ENCODE peak calls at places on chromosomes 2 and 18, in four cellular contexts. R is cardiac fibroblast, D is tibial nerve, P is MV-4-11. A is an unnamed sample.

GRCh38 chr18:63454497-63454896 is 22.3 kb upstream of the SERPINB5 start:
- DNase-seq in D (no peak), R (no peak), P (no peak), A (no peak)

GRCh38 chr2:8796878-8797550 is 40.4 kb downstream of the KIDINS220 start:
- DNase-seq in P (no peak), R (no peak), D (no peak), A (no peak)

GRCh38 chr2:38261569-38262513 is 115.2 kb downstream of the ATL2 start:
- DNase-seq in P (no peak), R (no peak), D (no peak), A (no peak)

GRCh38 chr2:43059183-43059897 is 167.1 kb downstream of the ZFP36L2 start:
- DNase-seq in R (peak; percentile 97), D (no peak), P (peak; percentile 91), A (peak; percentile 75)

GRCh38 chr2:98468621-98469236 is 24.1 kb downstream of the INPP4A start:
- DNase-seq in D (no peak), P (peak; percentile 58), R (no peak), A (no peak)

GRCh38 chr18:475202-475624 is 25.3 kb downstream of the COLEC12 start:
- DNase-seq in R (peak; percentile 93), D (no peak), P (no peak), A (no peak)

GRCh38 chr2:199309411-199309810 is 148.3 kb downstream of the SATB2 start:
- DNase-seq in R (no peak), D (no peak), P (no peak), A (no peak)

GRCh38 chr18:2082676-2083075 is 488.6 kb downstream of the METTL4 start:
- DNase-seq in D (no peak), R (no peak), P (no peak), A (no peak)

GRCh38 chr2:198053776-198054175 is 249.4 kb downstream of the PLCL1 start:
- DNase-seq in R (no peak), P (no peak), D (no peak), A (no peak)

GRCh38 chr18:28176933-28177827 is at the start of gene CDH2:
- DNase-seq in R (peak; percentile 92), P (no peak), D (no peak), A (peak; percentile 20)

GRCh38 chr2:9819551-9819950 is 23.7 kb upstream of the TAF1B start:
- DNase-seq in D (no peak), P (no peak), R (no peak), A (no peak)

GRCh38 chr2:97355176-97355575 is 234.5 kb downstream of the ANKRD36B start:
- DNase-seq in D (no peak), R (no peak), P (no peak), A (no peak)

GRCh38 chr2:205237524-205237923 is 444.8 kb upstream of the NRP2 start:
- DNase-seq in D (no peak), P (no peak), R (no peak), A (no peak)

GRCh38 chr2:182729710-182730339 is 13.8 kb downstream of the DNAJC10 start:
- DNase-seq in R (no peak), P (no peak), D (no peak), A (no peak)

GRCh38 chr2:217947341-217948316 is 55.2 kb downstream of the TNS1 start:
- DNase-seq in R (no peak), D (no peak), P (no peak), A (peak; percentile 11)

GRCh38 chr2:17101091-17101490 is 417.1 kb downstream of the RAD51AP2 start:
- DNase-seq in R (no peak), D (no peak), P (no peak), A (no peak)

GRCh38 chr2:192026064-192026715 is 168.5 kb downstream of the TMEFF2 start:
- DNase-seq in P (no peak), D (no peak), R (peak; percentile 3), A (no peak)

A was measured in uterus.